ENCODE peak calls at places on chromosomes 11 and 22, in six cellular contexts. One of them, this sample, is unnamed.

GRCh38 chr11:120168960-120169681 is 31.2 kb upstream of the TRIM29 start:
- DNase-seq in neural crest cell: peak; percentile 86
- DNase-seq in GM04503: no peak
- DNase-seq in hippocampal formation: peak; percentile 29
- DNase-seq in HCT116: no peak
- DNase-seq in tibial nerve: peak; percentile 45
- DNase-seq in this sample: no peak

GRCh38 chr11:61092280-61092766 is 10.0 kb upstream of the CD5 start:
- DNase-seq in HCT116: no peak
- DNase-seq in hippocampal formation: no peak
- DNase-seq in tibial nerve: no peak
- DNase-seq in GM04503: no peak
- DNase-seq in neural crest cell: no peak
- DNase-seq in this sample: no peak

GRCh38 chr11:2787816-2788750 is 88.3 kb upstream of the KCNQ1OT1 start:
- DNase-seq in neural crest cell: no peak
- DNase-seq in hippocampal formation: no peak
- DNase-seq in HCT116: no peak
- DNase-seq in GM04503: no peak
- DNase-seq in tibial nerve: no peak
- DNase-seq in this sample: no peak

GRCh38 chr11:121091492-121092179 is 9.4 kb upstream of the TECTA start:
- DNase-seq in HCT116: no peak
- DNase-seq in hippocampal formation: peak; percentile 40
- DNase-seq in GM04503: no peak
- DNase-seq in tibial nerve: no peak
- DNase-seq in neural crest cell: no peak
- DNase-seq in this sample: no peak

GRCh38 chr11:64268687-64269379 is 15.6 kb downstream of the BAD start:
- DNase-seq in HCT116: no peak
- DNase-seq in hippocampal formation: no peak
- DNase-seq in tibial nerve: peak; percentile 36
- DNase-seq in GM04503: no peak
- DNase-seq in neural crest cell: peak; percentile 14
- DNase-seq in this sample: no peak

GRCh38 chr11:10263929-10264328 is 30.1 kb downstream of the SBF2 start:
- DNase-seq in HCT116: no peak
- DNase-seq in tibial nerve: no peak
- DNase-seq in hippocampal formation: no peak
- DNase-seq in neural crest cell: no peak
- DNase-seq in GM04503: peak; percentile 68
- DNase-seq in this sample: peak; percentile 69

GRCh38 chr11:21169639-21170038 is 500.3 kb downstream of the NELL1 start:
- DNase-seq in HCT116: no peak
- DNase-seq in GM04503: no peak
- DNase-seq in neural crest cell: no peak
- DNase-seq in tibial nerve: no peak
- DNase-seq in hippocampal formation: no peak
- DNase-seq in this sample: no peak

GRCh38 chr11:122115520-122116343 is at the start of gene BLID:
- DNase-seq in GM04503: no peak
- DNase-seq in HCT116: no peak
- DNase-seq in hippocampal formation: no peak
- DNase-seq in neural crest cell: peak; percentile 47
- DNase-seq in tibial nerve: peak; percentile 64
- DNase-seq in this sample: no peak

GRCh38 chr22:21634844-21635243 is 2.3 kb downstream of the CCDC116 start:
- DNase-seq in tibial nerve: no peak
- DNase-seq in HCT116: no peak
- DNase-seq in GM04503: no peak
- DNase-seq in neural crest cell: no peak
- DNase-seq in hippocampal formation: no peak
- DNase-seq in this sample: no peak

GRCh38 chr11:75777461-75778110 is 9.0 kb downstream of the DGAT2 start:
- DNase-seq in neural crest cell: no peak
- DNase-seq in HCT116: no peak
- DNase-seq in GM04503: no peak
- DNase-seq in tibial nerve: no peak
- DNase-seq in hippocampal formation: no peak
- DNase-seq in this sample: no peak

GRCh38 chr11:61331636-61332035 is 1.3 kb downstream of the DDB1 start:
- DNase-seq in neural crest cell: no peak
- DNase-seq in hippocampal formation: no peak
- DNase-seq in GM04503: no peak
- DNase-seq in HCT116: no peak
- DNase-seq in tibial nerve: no peak
- DNase-seq in this sample: no peak

GRCh38 chr22:39941661-39942060 is 18.5 kb upstream of the TMA7B start:
- DNase-seq in HCT116: no peak
- DNase-seq in neural crest cell: no peak
- DNase-seq in GM04503: no peak
- DNase-seq in tibial nerve: no peak
- DNase-seq in hippocampal formation: no peak
- DNase-seq in this sample: no peak

GRCh38 chr11:11895672-11896071 is 53.9 kb downstream of the USP47 start:
- DNase-seq in hippocampal formation: no peak
- DNase-seq in tibial nerve: no peak
- DNase-seq in HCT116: no peak
- DNase-seq in GM04503: no peak
- DNase-seq in neural crest cell: no peak
- DNase-seq in this sample: no peak

GRCh38 chr11:113526521-113526920 is 51.3 kb upstream of the DRD2 start:
- DNase-seq in tibial nerve: no peak
- DNase-seq in HCT116: no peak
- DNase-seq in GM04503: no peak
- DNase-seq in neural crest cell: no peak
- DNase-seq in hippocampal formation: no peak
- DNase-seq in this sample: no peak

GRCh38 chr22:21694394-21694793 is 28.6 kb downstream of the PPIL2 start:
- DNase-seq in hippocampal formation: no peak
- DNase-seq in neural crest cell: no peak
- DNase-seq in GM04503: no peak
- DNase-seq in HCT116: no peak
- DNase-seq in tibial nerve: no peak
- DNase-seq in this sample: no peak

GRCh38 chr11:134866215-134866614 is 454.2 kb upstream of the B3GAT1 start:
- DNase-seq in neural crest cell: no peak
- DNase-seq in tibial nerve: no peak
- DNase-seq in hippocampal formation: no peak
- DNase-seq in HCT116: no peak
- DNase-seq in GM04503: no peak
- DNase-seq in this sample: no peak

GRCh38 chr11:119790476-119790875 is 61.5 kb upstream of the NECTIN1 start:
- DNase-seq in tibial nerve: no peak
- DNase-seq in hippocampal formation: no peak
- DNase-seq in GM04503: no peak
- DNase-seq in neural crest cell: no peak
- DNase-seq in HCT116: no peak
- DNase-seq in this sample: no peak

GRCh38 chr11:315516-315994 is 1.7 kb downstream of the IFITM1 start:
- DNase-seq in GM04503: no peak
- DNase-seq in HCT116: no peak
- DNase-seq in hippocampal formation: no peak
- DNase-seq in tibial nerve: no peak
- DNase-seq in neural crest cell: no peak
- DNase-seq in this sample: no peak

GRCh38 chr22:24155597-24156145 is 25.6 kb upstream of the SUSD2 start:
- DNase-seq in GM04503: no peak
- DNase-seq in hippocampal formation: peak; percentile 28
- DNase-seq in tibial nerve: peak; percentile 57
- DNase-seq in neural crest cell: peak; percentile 22
- DNase-seq in HCT116: no peak
- DNase-seq in this sample: no peak

GRCh38 chr11:96506953-96507354 is 117.1 kb downstream of the JRKL start:
- DNase-seq in neural crest cell: no peak
- DNase-seq in tibial nerve: no peak
- DNase-seq in GM04503: no peak
- DNase-seq in HCT116: no peak
- DNase-seq in hippocampal formation: no peak
- DNase-seq in this sample: no peak

GRCh38 chr22:30841264-30841663 is 127.3 kb downstream of the MORC2 start:
- DNase-seq in hippocampal formation: no peak
- DNase-seq in GM04503: no peak
- DNase-seq in tibial nerve: no peak
- DNase-seq in neural crest cell: no peak
- DNase-seq in HCT116: no peak
- DNase-seq in this sample: no peak

GRCh38 chr22:24926849-24927579 is 19.5 kb downstream of the LHFPL7 start:
- DNase-seq in tibial nerve: no peak
- DNase-seq in HCT116: no peak
- DNase-seq in hippocampal formation: no peak
- DNase-seq in neural crest cell: no peak
- DNase-seq in GM04503: no peak
- DNase-seq in this sample: no peak

GRCh38 chr11:14411818-14412217 is 52.8 kb upstream of the RRAS2 start:
- DNase-seq in HCT116: no peak
- DNase-seq in tibial nerve: peak; percentile 49
- DNase-seq in hippocampal formation: no peak
- DNase-seq in GM04503: peak; percentile 86
- DNase-seq in neural crest cell: no peak
- DNase-seq in this sample: peak; percentile 96

GRCh38 chr11:27524155-27524554 is 17.6 kb upstream of the LIN7C start:
- DNase-seq in tibial nerve: no peak
- DNase-seq in hippocampal formation: no peak
- DNase-seq in GM04503: peak; percentile 22
- DNase-seq in HCT116: peak; percentile 35
- DNase-seq in neural crest cell: no peak
- DNase-seq in this sample: peak; percentile 62

GRCh38 chr11:120184946-120185677 is 25.7 kb upstream of the OAF start:
- DNase-seq in hippocampal formation: no peak
- DNase-seq in GM04503: no peak
- DNase-seq in neural crest cell: no peak
- DNase-seq in HCT116: no peak
- DNase-seq in tibial nerve: peak; percentile 85
- DNase-seq in this sample: no peak

GRCh38 chr11:79396674-79397073 is 44.2 kb downstream of the TENM4 start:
- DNase-seq in neural crest cell: no peak
- DNase-seq in GM04503: no peak
- DNase-seq in hippocampal formation: no peak
- DNase-seq in HCT116: no peak
- DNase-seq in tibial nerve: no peak
- DNase-seq in this sample: no peak

GRCh38 chr11:45543808-45544422 is 121.5 kb downstream of the CHST1 start:
- DNase-seq in tibial nerve: no peak
- DNase-seq in HCT116: no peak
- DNase-seq in hippocampal formation: no peak
- DNase-seq in neural crest cell: peak; percentile 26
- DNase-seq in GM04503: no peak
- DNase-seq in this sample: no peak

GRCh38 chr11:13955971-13956421 is 6.5 kb upstream of the SPON1 start:
- DNase-seq in hippocampal formation: peak; percentile 34
- DNase-seq in tibial nerve: peak; percentile 64
- DNase-seq in GM04503: no peak
- DNase-seq in HCT116: peak; percentile 54
- DNase-seq in neural crest cell: peak; percentile 50
- DNase-seq in this sample: no peak

GRCh38 chr22:22814666-22815396 is 72.8 kb upstream of the IGLL5 start:
- DNase-seq in neural crest cell: no peak
- DNase-seq in GM04503: no peak
- DNase-seq in hippocampal formation: no peak
- DNase-seq in HCT116: no peak
- DNase-seq in tibial nerve: no peak
- DNase-seq in this sample: no peak

GRCh38 chr11:1228921-1229451 is 6.1 kb downstream of the MUC5B start:
- DNase-seq in HCT116: no peak
- DNase-seq in hippocampal formation: no peak
- DNase-seq in GM04503: no peak
- DNase-seq in neural crest cell: no peak
- DNase-seq in tibial nerve: no peak
- DNase-seq in this sample: no peak

GRCh38 chr11:27161071-27161470 is 120.5 kb downstream of the BBOX1 start:
- DNase-seq in GM04503: no peak
- DNase-seq in hippocampal formation: no peak
- DNase-seq in tibial nerve: no peak
- DNase-seq in HCT116: no peak
- DNase-seq in neural crest cell: no peak
- DNase-seq in this sample: no peak

This sample was measured in HS-5.